ENCODE peak calls at places on chromosome 13, in four cellular contexts. T is SHP77 treated with DMSO at 0.1 percent for 48 hours, S is ascending aorta, P is PC-9. C is an unnamed sample.

GRCh38 chr13:113562866-113563265 is 21.7 kb upstream of the TFDP1 start:
- DNase-seq in P (no peak), T (no peak), S (no peak), C (no peak)

GRCh38 chr13:20482275-20482761 is 43.3 kb downstream of the CRYL1 start:
- DNase-seq in T (no peak), P (peak; percentile 29), S (no peak), C (no peak)

GRCh38 chr13:49669735-49670309 is 21.5 kb downstream of the EBPL start:
- DNase-seq in S (no peak), T (peak; percentile 61), P (peak; percentile 48), C (peak; percentile 77)

GRCh38 chr13:111047326-111047725 is 67.8 kb upstream of the ARHGEF7 start:
- DNase-seq in S (no peak), T (no peak), P (no peak), C (no peak)

GRCh38 chr13:24574847-24575246 is 62.3 kb upstream of the PARP4 start:
- DNase-seq in S (no peak), T (no peak), P (no peak), C (no peak)

GRCh38 chr13:78241278-78241919 is 322.8 kb upstream of the EDNRB start:
- DNase-seq in P (peak; percentile 13), S (no peak), T (no peak), C (no peak)

GRCh38 chr13:27022571-27023311 is 148.9 kb downstream of the USP12 start:
- DNase-seq in S (no peak), T (peak; percentile 53), P (peak; percentile 34), C (no peak)

GRCh38 chr13:67632590-67632989 is 402.5 kb upstream of the PCDH9 start:
- DNase-seq in S (no peak), T (no peak), P (no peak), C (no peak)

GRCh38 chr13:28494861-28495585 is at the start of gene FLT1:
- DNase-seq in P (no peak), T (no peak), S (no peak), C (peak; percentile 24)

C was measured in cerebellum.